ENCODE peak calls at places on chromosomes 13 and 19, in nine cellular contexts. B is left ventricle myocardium inferior, P is MM.1S, H is Peyer's patch, K is PC-3, G is fibroblast of lung, W is esophagus squamous epithelium, A is kidney, S is neural progenitor cell. C is an unnamed sample. For H3K4me1, the result is how much of the 10 kb centered on the place peaks cover.

GRCh38 chr19:4425531-4425930 is 23.1 kb downstream of the CHAF1A start:
- DNase-seq in S (no peak), W (no peak), G (peak), P (no peak), A (no peak), H (no peak), B (no peak), K (no peak), C (no peak)

GRCh38 chr13:103056008-103056407 is 10.2 kb downstream of the SLC10A2 start:
- DNase-seq in W (no peak), G (no peak), A (no peak), B (no peak), P (no peak), S (no peak), H (no peak), K (no peak), C (no peak)

GRCh38 chr13:30857636-30858035 is 48.4 kb upstream of the MEDAG start:
- DNase-seq in A (no peak), S (no peak), W (no peak), P (no peak), G (peak), K (no peak), H (no peak), B (no peak), C (no peak)

GRCh38 chr19:4115050-4115817 is 8.7 kb downstream of the MAP2K2 start:
- DNase-seq in K (no peak), G (no peak), P (peak), W (no peak), H (peak), B (peak), A (no peak), S (no peak), C (no peak)

GRCh38 chr13:45194081-45194939 is 6.5 kb downstream of the KCTD4 start:
- DNase-seq in G (peak), B (peak), S (peak), H (no peak), W (no peak), P (no peak), A (no peak), K (no peak), C (peak)

GRCh38 chr13:71799320-71799719 is 67.7 kb downstream of the DACH1 start:
- DNase-seq in K (no peak), A (no peak), B (no peak), W (no peak), G (no peak), S (no peak), P (no peak), H (no peak), C (no peak)

GRCh38 chr13:48398450-48399095 is 14.3 kb downstream of the LPAR6 start:
- DNase-seq in S (no peak), B (no peak), H (no peak), P (no peak), A (no peak), K (no peak), W (no peak), G (peak), C (no peak)

GRCh38 chr19:12090807-12091206 is 26.3 kb downstream of the ZNF844 start:
- DNase-seq in P (peak), S (peak), W (no peak), H (peak), K (peak), A (no peak), B (peak), G (peak), C (peak)

GRCh38 chr19:4284176-4284958 is 5.3 kb downstream of the SHD start:
- DNase-seq in A (no peak), W (no peak), P (peak), K (peak), B (no peak), G (no peak), H (no peak), S (peak), C (no peak)

GRCh38 chr19:54388001-54388802 is 23.5 kb upstream of the LAIR1 start:
- DNase-seq in K (no peak), A (no peak), G (no peak), H (peak), B (peak), W (no peak), P (peak), S (no peak), C (no peak)

GRCh38 chr19:54391589-54392061 is 23.6 kb upstream of the TTYH1 start:
- DNase-seq in B (no peak), P (no peak), S (peak), K (peak), H (no peak), G (no peak), W (no peak), A (no peak), C (no peak)

GRCh38 chr19:54390942-54391577 is 24.2 kb upstream of the TTYH1 start:
- DNase-seq in H (no peak), P (peak), G (peak), K (peak), B (no peak), W (no peak), S (peak), A (no peak), C (peak)

GRCh38 chr19:54389556-54389955 is 24.8 kb upstream of the LAIR1 start:
- DNase-seq in K (no peak), B (no peak), S (no peak), H (no peak), W (no peak), G (no peak), P (no peak), A (no peak), C (no peak)

GRCh38 chr19:54388803-54389144 is 24.0 kb upstream of the LAIR1 start:
- DNase-seq in A (no peak), W (no peak), B (no peak), S (no peak), H (no peak), K (no peak), P (no peak), G (no peak), C (no peak)
- H3K4me1 ChIP-seq in A (under half), W (under half), B (under half), S (under half), H (under half), K (under half), P (under half), G (under half), C (under half)

GRCh38 chr13:110702591-110703526 is 3.1 kb downstream of the CARS2 start:
- DNase-seq in H (no peak), S (no peak), G (peak), A (no peak), W (no peak), P (no peak), K (no peak), B (no peak), C (no peak)

GRCh38 chr13:110702089-110702488 is 3.8 kb downstream of the CARS2 start:
- DNase-seq in G (peak), A (no peak), H (no peak), K (no peak), W (no peak), S (no peak), B (no peak), P (no peak), C (no peak)

GRCh38 chr13:110706570-110707378 is 858 bp upstream of the CARS2 start:
- DNase-seq in K (no peak), H (no peak), W (no peak), B (no peak), S (no peak), P (no peak), A (no peak), G (no peak), C (no peak)

GRCh38 chr13:110705356-110705825 is 525 bp downstream of the CARS2 start:
- DNase-seq in W (no peak), B (no peak), S (no peak), K (no peak), H (no peak), P (no peak), A (no peak), G (peak), C (no peak)

GRCh38 chr13:110705826-110706569 is at the start of gene CARS2:
- DNase-seq in K (peak), B (peak), S (peak), A (peak), H (peak), W (peak), G (peak), P (peak), C (peak)
- TF ChIP-seq CTCF in K (no peak), B (peak), S (no peak), A (peak), H (no peak), W (no peak), G (no peak), P (peak), C (no peak)

GRCh38 chr13:114097504-114097892 is 34.9 kb downstream of the RASA3 start:
- DNase-seq in G (no peak), H (no peak), W (no peak), K (no peak), S (no peak), B (no peak), A (peak), P (no peak), C (no peak)
- H3K4me1 ChIP-seq in G (under half), H (under half), W (under half), K (under half), S (under half), B (under half), A (under half), P (under half), C (under half)

GRCh38 chr13:24890256-24890655 is 126.3 kb downstream of the RNF17 start:
- DNase-seq in S (no peak), P (no peak), K (no peak), G (no peak), H (no peak), A (no peak), W (no peak), B (no peak), C (no peak)
- TF ChIP-seq CTCF in S (no peak), P (no peak), K (no peak), G (no peak), H (no peak), A (no peak), W (no peak), B (no peak), C (no peak)

DNA sequence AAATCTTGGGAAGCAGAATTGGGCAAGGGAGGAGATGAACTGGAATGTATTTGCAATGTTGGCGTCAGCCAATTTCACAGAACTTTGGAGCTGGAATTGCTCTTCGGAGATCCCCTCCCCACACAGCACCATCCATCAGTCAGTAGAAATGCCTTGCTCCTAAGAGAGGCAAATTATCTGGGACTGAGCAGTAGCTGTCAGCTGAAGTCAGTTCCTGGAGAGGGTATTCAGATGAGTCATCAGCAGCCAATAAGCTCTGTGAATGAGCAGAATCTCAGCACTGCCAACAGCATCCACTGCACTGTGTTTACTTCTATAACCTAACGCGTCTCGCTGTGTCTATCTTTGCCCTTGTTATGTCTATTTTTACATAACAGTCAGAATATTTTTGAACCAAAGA is 213.7 kb downstream of the SLITRK5 start:
- DNase-seq in P (no peak), W (no peak), G (peak), A (no peak), K (peak), H (no peak), S (peak), B (no peak), C (no peak)
- H3K4me1 ChIP-seq in P (under half), W (under half), G (under half), A (under half), K (under half), H (under half), S (under half), B (under half), C (under half)

DNA sequence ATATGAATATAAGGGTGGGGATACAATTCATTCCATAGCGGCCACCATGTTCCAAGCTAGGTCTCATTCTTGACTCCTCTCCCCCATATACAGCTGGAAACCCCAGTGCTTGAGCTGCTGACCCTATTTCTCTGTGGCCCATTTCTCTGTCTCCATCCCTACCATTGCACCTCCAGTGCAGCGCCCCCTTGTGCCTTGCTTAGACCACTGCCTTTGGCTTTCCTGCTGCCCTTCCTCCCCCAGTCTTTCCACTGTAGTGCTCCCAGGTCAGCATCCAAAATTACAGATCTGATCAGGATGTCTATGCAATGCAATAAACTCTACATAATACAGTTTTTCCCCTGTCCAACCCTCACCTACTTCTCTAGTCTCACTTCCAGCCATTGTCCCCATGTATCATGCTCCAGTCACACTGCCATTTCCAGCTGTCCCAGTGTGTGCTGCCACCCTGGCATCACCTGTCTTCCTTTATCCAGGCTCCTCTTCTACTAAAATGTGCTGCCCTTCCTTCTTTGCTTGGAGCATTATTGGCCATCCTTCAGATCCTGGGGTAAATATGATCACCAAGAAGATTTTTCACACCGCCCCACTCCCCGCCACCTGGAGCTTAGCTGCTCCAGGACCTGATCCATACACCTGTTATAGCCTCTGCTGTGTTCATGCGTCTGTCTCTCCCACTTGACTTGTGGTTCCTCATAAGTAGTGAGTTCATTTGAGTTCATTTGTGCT is 199.4 kb upstream of the IPO5 start:
- DNase-seq in A (no peak), W (no peak), P (no peak), G (no peak), K (no peak), H (no peak), S (peak), B (no peak), C (no peak)
- TF ChIP-seq CTCF in A (no peak), W (no peak), P (no peak), G (no peak), K (no peak), H (no peak), S (peak), B (no peak), C (no peak)

GRCh38 chr19:33347300-33347699 is 26.2 kb upstream of the CEBPG start:
- DNase-seq in K (no peak), B (no peak), P (no peak), W (no peak), A (no peak), S (no peak), G (no peak), H (no peak), C (no peak)

GRCh38 chr19:33346665-33347064 is 26.8 kb upstream of the CEBPG start:
- DNase-seq in B (no peak), A (no peak), G (no peak), S (no peak), W (no peak), K (no peak), P (no peak), H (no peak), C (no peak)

GRCh38 chr19:33344611-33345010 is 28.9 kb upstream of the CEBPG start:
- DNase-seq in S (no peak), W (no peak), B (no peak), G (no peak), P (no peak), A (no peak), K (no peak), H (no peak), C (no peak)

GRCh38 chr19:33344210-33344609 is 29.3 kb upstream of the CEBPG start:
- DNase-seq in B (no peak), P (no peak), G (no peak), W (no peak), S (peak), H (no peak), A (no peak), K (no peak), C (no peak)

DNA sequence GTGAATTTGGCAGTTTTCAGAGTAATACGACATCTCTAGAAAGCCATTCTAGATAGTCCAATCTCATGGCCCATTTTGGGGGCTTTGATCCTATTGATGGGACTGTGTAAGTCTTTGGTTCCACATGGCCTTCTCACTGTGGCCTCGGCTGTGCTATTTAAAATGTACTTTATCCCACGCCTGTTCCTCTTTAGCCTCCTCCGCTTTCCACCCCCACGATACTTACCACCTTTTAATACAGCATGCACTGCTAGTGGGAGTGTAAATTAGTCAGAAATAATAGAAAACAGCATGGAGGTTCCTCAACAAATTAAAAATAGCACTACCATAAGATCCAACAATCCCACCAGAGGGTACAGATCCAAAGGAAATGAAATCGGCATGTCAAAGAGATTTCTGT is 28.3 kb upstream of the CEBPG start:
- DNase-seq in S (no peak), B (no peak), H (no peak), W (no peak), G (no peak), K (no peak), A (no peak), P (no peak), C (no peak)
- H3K4me1 ChIP-seq in S (under half), B (under half), H (under half), W (under half), G (under half), K (under half), A (under half), P (under half), C (under half)

DNA sequence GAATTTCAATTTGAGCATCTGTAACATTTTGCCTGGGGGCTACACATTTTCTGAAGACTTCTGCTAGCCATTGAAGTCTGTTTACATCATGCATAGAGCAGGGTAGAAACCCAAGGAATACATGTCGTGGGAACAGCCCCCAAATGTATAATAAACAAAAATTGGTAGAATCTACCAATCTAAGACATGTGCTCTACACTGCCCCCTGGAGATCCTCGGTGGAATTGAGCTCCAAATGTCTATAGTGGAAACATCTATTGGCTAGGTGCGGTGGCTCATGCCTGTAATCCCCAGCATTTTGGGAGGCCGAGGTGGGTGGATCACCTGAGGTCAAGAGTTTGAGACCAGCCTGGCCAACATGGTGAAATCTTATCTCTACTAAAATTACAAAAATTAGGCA is 57.3 kb downstream of the MBD3L2B start:
- DNase-seq in K (peak), P (peak), B (no peak), S (no peak), G (no peak), A (no peak), W (no peak), H (peak), C (no peak)
- TF ChIP-seq CTCF in K (peak), P (peak), B (peak), S (peak), G (no peak), A (no peak), W (no peak), H (no peak), C (no peak)

DNA sequence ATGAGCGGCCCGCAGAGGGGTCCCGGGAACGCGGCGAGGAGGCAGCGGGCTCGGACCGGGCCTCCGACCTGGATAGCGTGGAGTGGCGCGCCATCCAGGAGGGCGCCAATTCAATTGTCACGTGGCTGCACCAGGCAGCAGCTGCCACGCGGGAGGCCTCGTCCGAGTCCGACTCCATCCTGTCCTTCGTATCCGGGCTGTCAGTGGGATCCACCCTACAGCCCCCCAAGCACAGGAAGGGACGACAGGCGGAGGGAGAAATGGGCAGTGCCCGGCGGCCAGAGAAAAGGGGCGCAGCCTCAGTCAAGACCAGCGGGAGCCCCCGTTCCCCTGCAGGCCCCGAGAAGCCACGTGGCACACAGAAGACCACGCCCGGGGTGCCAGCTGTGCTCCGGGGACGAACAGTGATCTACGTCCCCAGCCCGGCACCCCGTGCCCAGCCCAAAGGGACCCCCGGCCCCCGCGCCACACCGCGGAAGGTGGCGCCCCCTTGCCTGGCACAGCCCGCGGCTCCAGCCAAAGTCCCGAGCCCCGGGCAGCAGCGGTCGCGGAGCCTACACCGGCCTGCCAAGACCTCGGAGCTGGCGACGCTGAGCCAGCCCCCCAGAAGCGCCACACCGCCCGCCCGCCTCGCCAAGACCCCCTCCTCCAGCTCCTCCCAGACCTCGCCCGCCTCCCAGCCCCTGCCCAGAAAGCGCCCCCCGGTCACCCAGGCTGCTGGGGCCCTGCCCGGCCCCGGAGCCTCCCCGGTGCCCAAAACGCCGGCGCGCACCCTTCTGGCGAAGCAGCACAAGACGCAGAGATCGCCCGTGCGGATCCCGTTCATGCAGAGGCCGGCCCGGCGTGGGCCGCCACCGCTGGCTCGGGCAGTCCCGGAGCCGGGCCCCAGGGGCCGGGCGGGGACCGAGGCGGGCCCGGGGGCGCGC is 10.5 kb downstream of the C19orf25 start:
- DNase-seq in A (peak), K (peak), W (no peak), P (no peak), H (no peak), S (peak), B (no peak), G (no peak), C (no peak)
- H3K4me1 ChIP-seq in A (under half), K (under half), W (half or more), P (under half), H (under half), S (under half), B (half or more), G (under half), C (under half)

DNA sequence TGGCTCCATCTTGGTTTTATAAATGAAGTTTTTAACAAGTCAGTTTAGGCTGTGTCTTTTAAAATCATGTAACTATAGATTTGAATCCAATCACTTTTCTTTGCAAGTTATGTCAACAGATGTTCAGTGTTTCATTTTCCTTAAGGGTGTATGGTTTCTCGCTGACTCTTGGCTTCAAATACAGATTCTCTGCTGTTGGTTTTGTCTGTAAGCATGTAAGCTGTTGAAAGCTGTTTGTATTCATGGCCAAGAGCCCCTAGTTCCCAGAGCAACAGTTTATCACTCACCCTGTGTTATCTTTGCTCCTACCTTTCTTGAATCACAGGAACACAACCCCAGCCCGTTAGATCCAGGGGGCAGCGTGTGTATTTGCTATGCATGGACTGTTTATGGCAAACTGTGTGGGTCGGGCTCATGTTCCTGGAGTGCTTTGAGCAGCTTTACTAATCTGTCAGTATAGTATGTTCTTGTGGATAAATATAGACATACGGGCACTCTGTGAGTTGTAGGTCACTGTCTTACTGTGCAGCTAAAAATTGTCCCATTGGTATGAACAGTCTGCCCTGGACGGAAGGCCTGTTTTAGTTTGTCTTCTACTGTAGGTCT is 28.8 kb downstream of the FRY start:
- DNase-seq in H (no peak), G (no peak), W (no peak), K (no peak), S (no peak), A (no peak), B (peak), P (no peak), C (no peak)
- TF ChIP-seq CTCF in H (no peak), G (no peak), W (no peak), K (no peak), S (no peak), A (no peak), B (no peak), P (no peak), C (no peak)

C was measured in ovary.